ENCODE peak calls at places on chromosomes 5 and 9, in five cellular contexts. One of them, this sample, is unnamed.
A peak's percentile ranks its signal among the peaks of the same experiment; 100 is the strongest.

GRCh38 chr9:114898741-114899140 is 31.6 kb downstream of the TNFSF8 start:
- DNase-seq in GM13976: no peak
- DNase-seq in NCI-H1436: no peak
- DNase-seq in H7: no peak
- DNase-seq in WERI-Rb-1: no peak
- DNase-seq in this sample: no peak

GRCh38 chr9:114495992-114496391 is 9.3 kb downstream of the WHRN start:
- DNase-seq in NCI-H1436: peak; percentile 34
- DNase-seq in WERI-Rb-1: no peak
- DNase-seq in H7: peak; percentile 4
- DNase-seq in GM13976: no peak
- DNase-seq in this sample: no peak

GRCh38 chr9:77440057-77440456 is 208.1 kb downstream of the GNA14 start:
- DNase-seq in NCI-H1436: no peak
- DNase-seq in WERI-Rb-1: no peak
- DNase-seq in GM13976: no peak
- DNase-seq in H7: peak; percentile 80
- DNase-seq in this sample: no peak

GRCh38 chr5:95411476-95411875 is 20.3 kb downstream of the FAM81B start:
- DNase-seq in GM13976: no peak
- DNase-seq in H7: no peak
- DNase-seq in NCI-H1436: no peak
- DNase-seq in WERI-Rb-1: no peak
- DNase-seq in this sample: no peak

GRCh38 chr5:176178789-176179188 is 59.4 kb upstream of the SIMC1 start:
- DNase-seq in WERI-Rb-1: peak; percentile 28
- DNase-seq in H7: no peak
- DNase-seq in NCI-H1436: no peak
- DNase-seq in GM13976: no peak
- DNase-seq in this sample: no peak

GRCh38 chr9:92035146-92035545 is 80.1 kb downstream of the SPTLC1 start:
- DNase-seq in NCI-H1436: no peak
- DNase-seq in H7: no peak
- DNase-seq in WERI-Rb-1: no peak
- DNase-seq in GM13976: no peak
- DNase-seq in this sample: no peak

GRCh38 chr5:151094054-151094858 is 13.4 kb upstream of the TNIP1 start:
- DNase-seq in WERI-Rb-1: no peak
- DNase-seq in NCI-H1436: no peak
- DNase-seq in H7: peak; percentile 42
- DNase-seq in GM13976: peak; percentile 69
- DNase-seq in this sample: peak; percentile 48

GRCh38 chr9:137432687-137433348 is 8.3 kb downstream of the ENTPD8 start:
- DNase-seq in H7: peak; percentile 50
- DNase-seq in WERI-Rb-1: no peak
- DNase-seq in GM13976: no peak
- DNase-seq in NCI-H1436: no peak
- DNase-seq in this sample: no peak

GRCh38 chr5:135135530-135136201 is 101.6 kb upstream of the PITX1 start:
- DNase-seq in NCI-H1436: no peak
- DNase-seq in H7: no peak
- DNase-seq in WERI-Rb-1: no peak
- DNase-seq in GM13976: no peak
- DNase-seq in this sample: no peak

GRCh38 chr5:26121343-26121742 is 917.0 kb downstream of the CDH9 start:
- DNase-seq in WERI-Rb-1: no peak
- DNase-seq in GM13976: no peak
- DNase-seq in H7: no peak
- DNase-seq in NCI-H1436: peak; percentile 27
- DNase-seq in this sample: no peak

GRCh38 chr9:132451276-132451675 is 41.3 kb downstream of the CFAP77 start:
- DNase-seq in H7: no peak
- DNase-seq in NCI-H1436: no peak
- DNase-seq in WERI-Rb-1: no peak
- DNase-seq in GM13976: no peak
- DNase-seq in this sample: no peak

GRCh38 chr5:154830219-154830595 is 20.2 kb downstream of the FAXDC2 start:
- DNase-seq in WERI-Rb-1: no peak
- DNase-seq in NCI-H1436: no peak
- DNase-seq in H7: no peak
- DNase-seq in GM13976: no peak
- DNase-seq in this sample: no peak

GRCh38 chr9:91207481-91207888 is 154.2 kb downstream of the AUH start:
- DNase-seq in NCI-H1436: no peak
- DNase-seq in H7: no peak
- DNase-seq in WERI-Rb-1: no peak
- DNase-seq in GM13976: no peak
- DNase-seq in this sample: no peak

GRCh38 chr5:93964421-93964820 is 223.0 kb upstream of the POU5F2 start:
- DNase-seq in WERI-Rb-1: no peak
- DNase-seq in GM13976: no peak
- DNase-seq in H7: no peak
- DNase-seq in NCI-H1436: no peak
- DNase-seq in this sample: no peak

GRCh38 chr9:134684375-134684723 is 42.7 kb downstream of the COL5A1 start:
- DNase-seq in GM13976: no peak
- DNase-seq in WERI-Rb-1: no peak
- DNase-seq in H7: no peak
- DNase-seq in NCI-H1436: no peak
- DNase-seq in this sample: no peak

GRCh38 chr9:78607853-78608252 is 310.9 kb downstream of the PSAT1 start:
- DNase-seq in H7: no peak
- DNase-seq in WERI-Rb-1: no peak
- DNase-seq in NCI-H1436: no peak
- DNase-seq in GM13976: no peak
- DNase-seq in this sample: no peak

GRCh38 chr9:113599647-113600476 is 136.3 kb downstream of the RGS3 start:
- DNase-seq in GM13976: no peak
- DNase-seq in WERI-Rb-1: no peak
- DNase-seq in H7: peak; percentile 85
- DNase-seq in NCI-H1436: no peak
- DNase-seq in this sample: no peak

GRCh38 chr9:17075758-17076485 is 58.9 kb upstream of the CNTLN start:
- DNase-seq in WERI-Rb-1: no peak
- DNase-seq in GM13976: no peak
- DNase-seq in NCI-H1436: no peak
- DNase-seq in H7: no peak
- DNase-seq in this sample: no peak

GRCh38 chr5:31463341-31463740 is 68.6 kb downstream of the DROSHA start:
- DNase-seq in WERI-Rb-1: no peak
- DNase-seq in GM13976: no peak
- DNase-seq in NCI-H1436: no peak
- DNase-seq in H7: no peak
- DNase-seq in this sample: no peak

GRCh38 chr5:41408676-41409443 is 101.5 kb downstream of the PLCXD3 start:
- DNase-seq in GM13976: no peak
- DNase-seq in NCI-H1436: no peak
- DNase-seq in H7: no peak
- DNase-seq in WERI-Rb-1: peak; percentile 55
- DNase-seq in this sample: no peak

GRCh38 chr5:151739939-151740335 is 18.5 kb downstream of the ATOX1 start:
- DNase-seq in H7: peak; percentile 54
- DNase-seq in WERI-Rb-1: no peak
- DNase-seq in GM13976: no peak
- DNase-seq in NCI-H1436: no peak
- DNase-seq in this sample: no peak

GRCh38 chr5:61673007-61673735 is 341.1 kb downstream of the ZSWIM6 start:
- DNase-seq in NCI-H1436: no peak
- DNase-seq in GM13976: no peak
- DNase-seq in WERI-Rb-1: no peak
- DNase-seq in H7: no peak
- DNase-seq in this sample: peak; percentile 17

GRCh38 chr5:164941102-164941501 is 1435.7 kb downstream of the MAT2B start:
- DNase-seq in NCI-H1436: no peak
- DNase-seq in GM13976: no peak
- DNase-seq in WERI-Rb-1: no peak
- DNase-seq in H7: no peak
- DNase-seq in this sample: no peak

GRCh38 chr5:912356-913091 is 19.8 kb downstream of the TRIP13 start:
- DNase-seq in NCI-H1436: peak; percentile 71
- DNase-seq in H7: peak; percentile 54
- DNase-seq in GM13976: no peak
- DNase-seq in WERI-Rb-1: no peak
- DNase-seq in this sample: no peak

GRCh38 chr9:100714372-100715099 is 136.7 kb downstream of the CAVIN4 start:
- DNase-seq in WERI-Rb-1: peak; percentile 87
- DNase-seq in GM13976: peak; percentile 65
- DNase-seq in NCI-H1436: peak; percentile 70
- DNase-seq in H7: peak; percentile 80
- DNase-seq in this sample: peak; percentile 77

GRCh38 chr5:143404416-143405062 is 1.1 kb upstream of the NR3C1 start:
- DNase-seq in WERI-Rb-1: peak; percentile 48
- DNase-seq in H7: peak; percentile 81
- DNase-seq in NCI-H1436: peak; percentile 58
- DNase-seq in GM13976: peak; percentile 74
- DNase-seq in this sample: peak; percentile 81

GRCh38 chr9:2015581-2016410 is 649 bp downstream of the SMARCA2 start:
- DNase-seq in WERI-Rb-1: peak; percentile 38
- DNase-seq in NCI-H1436: peak; percentile 19
- DNase-seq in GM13976: peak; percentile 39
- DNase-seq in H7: peak; percentile 88
- DNase-seq in this sample: peak; percentile 22